ENCODE peak calls at places on chromosomes 6 and 20, in nine cellular contexts. D, G, P, X, I, V, L, R and O are unnamed samples.
A peak's percentile ranks its signal among the peaks of the same experiment; 100 is the strongest.

GRCh38 chr6:157597461-157598312 is 216.7 kb downstream of the ZDHHC14 start:
- DNase-seq in V (peak; percentile 70), D (peak; percentile 56), P (no peak), I (peak; percentile 75), X (no peak), R (no peak), L (peak; percentile 34), G (peak; percentile 28), O (peak; percentile 61)

GRCh38 chr20:41480054-41480770 is 113.6 kb upstream of the EMILIN3 start:
- DNase-seq in V (no peak), R (no peak), X (no peak), L (no peak), G (no peak), I (no peak), P (no peak), D (no peak), O (no peak)

GRCh38 chr20:32463642-32464400 is 105.7 kb downstream of the ASXL1 start:
- DNase-seq in P (no peak), X (no peak), R (no peak), G (no peak), D (no peak), L (no peak), V (peak; percentile 83), I (no peak), O (peak; percentile 80)

GRCh38 chr6:15341311-15341710 is 95.4 kb downstream of the JARID2 start:
- DNase-seq in D (no peak), G (no peak), I (no peak), V (no peak), L (no peak), P (no peak), X (no peak), R (no peak), O (no peak)

GRCh38 chr6:72746276-72746675 is 124.4 kb downstream of the KCNQ5 start:
- DNase-seq in X (no peak), P (no peak), V (no peak), D (no peak), I (no peak), L (no peak), G (no peak), R (no peak), O (no peak)

GRCh38 chr20:3420211-3420707 is 12.8 kb upstream of the DNAAF9 start:
- DNase-seq in V (no peak), P (no peak), X (no peak), D (no peak), R (peak; percentile 64), L (peak; percentile 38), I (no peak), G (no peak), O (peak; percentile 35)

GRCh38 chr20:15965165-15965564 is 608.1 kb downstream of the KIF16B start:
- DNase-seq in L (no peak), D (no peak), V (no peak), G (no peak), R (no peak), X (no peak), I (no peak), P (no peak), O (no peak)

GRCh38 chr6:154503576-154504501 is 6.6 kb downstream of the CNKSR3 start:
- DNase-seq in D (no peak), R (no peak), I (no peak), L (no peak), G (no peak), V (no peak), X (no peak), P (no peak), O (no peak)

GRCh38 chr6:7267521-7268091 is 45.4 kb downstream of the SSR1 start:
- DNase-seq in P (peak; percentile 73), I (peak; percentile 64), V (peak; percentile 88), X (no peak), D (peak; percentile 52), G (peak; percentile 84), R (peak; percentile 48), L (peak; percentile 65), O (no peak)

GRCh38 chr6:26267083-26267589 is 97.9 kb upstream of the BTN3A2 start:
- DNase-seq in X (no peak), P (no peak), I (no peak), V (no peak), L (no peak), R (no peak), G (no peak), D (no peak), O (no peak)

GRCh38 chr20:8287328-8287727 is 155.3 kb downstream of the PLCB1 start:
- DNase-seq in P (no peak), I (no peak), D (no peak), L (no peak), V (no peak), X (no peak), R (no peak), G (no peak), O (no peak)

GRCh38 chr20:63687419-63688233 is 8.8 kb upstream of the TNFRSF6B start:
- DNase-seq in I (no peak), P (no peak), G (no peak), V (no peak), X (no peak), R (no peak), L (no peak), D (no peak), O (no peak)

GRCh38 chr20:61736001-61736635 is 329.6 kb downstream of the TAF4 start:
- DNase-seq in R (no peak), L (no peak), V (no peak), I (no peak), X (no peak), G (no peak), D (no peak), P (no peak), O (no peak)

GRCh38 chr6:140039343-140039742 is 664.9 kb upstream of the CITED2 start:
- DNase-seq in R (no peak), D (no peak), P (no peak), X (no peak), V (no peak), I (no peak), G (no peak), L (no peak), O (no peak)

GRCh38 chr6:64012351-64013060 is 376.9 kb downstream of the PHF3 start:
- DNase-seq in P (no peak), D (peak; percentile 61), L (peak; percentile 7), X (no peak), R (no peak), G (peak; percentile 2), V (no peak), I (peak; percentile 75), O (peak; percentile 34)

GRCh38 chr6:21987501-21987957 is 309.3 kb downstream of the PRL start:
- DNase-seq in V (peak; percentile 44), L (peak; percentile 68), R (peak; percentile 77), G (no peak), X (peak; percentile 80), P (peak; percentile 35), D (peak; percentile 5), I (peak; percentile 63), O (peak; percentile 73)

GRCh38 chr6:169996652-169997051 is 245.2 kb downstream of the ERMARD start:
- DNase-seq in I (no peak), R (no peak), G (no peak), P (no peak), X (no peak), V (no peak), L (no peak), D (no peak), O (no peak)
- TF ChIP-seq EP300 in I (no peak), R (no peak), G (no peak), P (no peak), X (no peak), V (no peak), L (no peak), D (no peak), O (no peak)

DNA sequence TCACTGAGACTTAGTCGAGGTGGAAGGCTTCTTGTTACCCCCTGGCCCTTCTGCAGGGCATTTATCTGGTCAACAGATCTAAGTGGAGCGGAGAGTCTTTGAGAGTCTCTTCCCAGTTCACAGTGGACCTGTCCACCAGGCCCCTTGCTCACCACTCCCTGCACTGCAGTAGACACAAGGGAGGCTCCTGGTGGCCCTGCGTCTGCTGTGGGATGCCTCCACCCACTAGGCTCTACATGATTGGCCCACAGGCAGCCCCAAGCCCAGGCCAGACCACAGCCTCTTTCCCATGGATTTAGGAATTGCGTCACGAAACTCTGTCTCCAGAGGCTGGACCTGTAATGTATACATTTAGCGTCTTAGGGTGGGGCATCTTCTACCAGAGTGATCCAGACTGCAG is 28.4 kb downstream of the TBC1D7 start:
- DNase-seq in R (no peak), V (no peak), G (no peak), X (no peak), L (no peak), I (no peak), P (no peak), D (no peak), O (no peak)
- H3K4me3 ChIP-seq in R (no peak overlapping the region), V (no peak overlapping the region), G (no peak overlapping the region), X (no peak overlapping the region), L (no peak overlapping the region), I (no peak overlapping the region), P (no peak overlapping the region), D (no peak overlapping the region), O (no peak overlapping the region)

GRCh38 chr6:144248470-144249301 is 36.4 kb upstream of the UTRN start:
- DNase-seq in L (no peak), X (no peak), D (no peak), P (no peak), R (no peak), G (no peak), V (no peak), I (no peak), O (no peak)
- H3K27ac ChIP-seq in L (no peak overlapping the region), X (no peak overlapping the region), D (no peak overlapping the region), P (no peak overlapping the region), R (no peak overlapping the region), G (no peak overlapping the region), V (no peak overlapping the region), I (peak overlapping the region; percentile 60), O (no peak overlapping the region)

GRCh38 chr20:35129647-35130069 is 17.5 kb downstream of the EDEM2 start:
- DNase-seq in G (no peak), D (peak; percentile 75), X (no peak), R (no peak), I (no peak), P (no peak), L (no peak), V (no peak), O (no peak)

GRCh38 chr20:35134472-35134871 is 12.7 kb downstream of the EDEM2 start:
- DNase-seq in V (no peak), R (no peak), I (no peak), G (no peak), P (no peak), X (peak; percentile 76), D (no peak), L (peak; percentile 53), O (no peak)

GRCh38 chr20:35133735-35134134 is 13.4 kb downstream of the EDEM2 start:
- DNase-seq in L (no peak), D (no peak), P (no peak), X (no peak), I (no peak), V (no peak), R (no peak), G (no peak), O (no peak)

GRCh38 chr20:35133006-35133405 is 14.1 kb downstream of the EDEM2 start:
- DNase-seq in V (no peak), X (no peak), G (no peak), I (no peak), R (no peak), L (no peak), D (no peak), P (no peak), O (no peak)

DNA sequence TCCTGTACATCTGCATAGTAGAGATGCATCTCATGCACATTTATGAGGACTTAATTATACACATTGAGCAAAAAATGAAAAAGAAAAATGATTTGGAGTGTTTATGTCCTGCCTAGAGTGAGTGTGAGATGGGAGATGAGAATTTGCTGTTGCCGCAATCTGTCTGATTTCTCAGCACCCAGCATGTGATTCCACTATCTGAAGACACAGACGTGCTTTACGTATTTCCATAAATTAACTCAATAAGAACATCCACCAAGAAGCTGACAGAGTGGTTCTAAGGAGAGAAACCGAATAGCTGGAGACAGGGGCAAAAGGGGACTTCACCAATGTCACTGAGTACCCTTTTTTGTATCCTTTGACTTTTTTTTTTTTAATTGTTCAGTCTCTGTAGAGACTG is 15.2 kb downstream of the EDEM2 start:
- DNase-seq in R (no peak), L (no peak), I (no peak), X (no peak), G (no peak), V (no peak), D (no peak), P (no peak), O (no peak)
- TF ChIP-seq EP300 in R (no peak), L (no peak), I (no peak), X (no peak), G (no peak), V (no peak), D (no peak), P (no peak), O (no peak)